ENCODE peak calls at places on chromosome 22, in six cellular contexts. I is uterus, D is ecto neural progenitor cell, F is progenitor cell of endocrine pancreas, K is HTR-8/SVneo, O is T-cell. N is an unnamed sample.

GRCh38 chr22:20430641-20431519 is 6.7 kb downstream of the SCARF2 start:
- DNase-seq in I (no peak), D (peak), F (peak), K (no peak), O (peak), N (no peak)

GRCh38 chr22:31036671-31037550 is 44.2 kb upstream of the SMTN start:
- DNase-seq in I (peak), D (no peak), F (no peak), K (peak), O (no peak), N (no peak)

GRCh38 chr22:49392247-49392646 is 435.4 kb downstream of the BRD1 start:
- DNase-seq in I (no peak), D (no peak), F (no peak), K (no peak), O (no peak), N (no peak)

GRCh38 chr22:39622881-39623367 is 52.4 kb downstream of the CACNA1I start:
- DNase-seq in I (no peak), D (peak), F (peak), K (peak), O (peak), N (no peak)

GRCh38 chr22:44369916-44370804 is 57.4 kb upstream of the SHISAL1 start:
- DNase-seq in I (no peak), D (no peak), F (no peak), K (no peak), O (no peak), N (no peak)

GRCh38 chr22:49268924-49269323 is 558.7 kb downstream of the BRD1 start:
- DNase-seq in I (no peak), D (no peak), F (no peak), K (no peak), O (no peak), N (no peak)

GRCh38 chr22:37079668-37080171 is 28.2 kb downstream of the KCTD17 start:
- DNase-seq in I (no peak), D (no peak), F (no peak), K (no peak), O (peak), N (no peak)

GRCh38 chr22:50118557-50119168 is 28.9 kb downstream of the MOV10L1 start:
- DNase-seq in I (peak), D (no peak), F (no peak), K (peak), O (no peak), N (no peak)

GRCh38 chr22:29308791-29309262 is 2.4 kb downstream of the GAS2L1 start:
- DNase-seq in I (no peak), D (no peak), F (no peak), K (no peak), O (peak), N (no peak)

GRCh38 chr22:49760630-49761571 is 66.8 kb downstream of the BRD1 start:
- DNase-seq in I (no peak), D (peak), F (peak), K (no peak), O (no peak), N (no peak)

GRCh38 chr22:46102159-46102558 is 48.2 kb upstream of the PPARA start:
- DNase-seq in I (no peak), D (no peak), F (no peak), K (no peak), O (no peak), N (no peak)

GRCh38 chr22:48488149-48488551 is 1339.5 kb downstream of the BRD1 start:
- DNase-seq in I (no peak), D (peak), F (no peak), K (no peak), O (no peak), N (no peak)

GRCh38 chr22:41352058-41352457 is 29.7 kb upstream of the TEF start:
- DNase-seq in I (no peak), D (no peak), F (no peak), K (no peak), O (no peak), N (peak)

GRCh38 chr22:30947163-30947820 is 21.3 kb downstream of the MORC2 start:
- DNase-seq in I (peak), D (peak), F (no peak), K (no peak), O (no peak), N (no peak)

GRCh38 chr22:33114570-33114969 is 56.4 kb upstream of the SYN3 start:
- DNase-seq in I (no peak), D (no peak), F (no peak), K (no peak), O (no peak), N (no peak)

GRCh38 chr22:28497188-28497587 is 182.5 kb downstream of the TTC28 start:
- DNase-seq in I (no peak), D (no peak), F (no peak), K (no peak), O (no peak), N (no peak)

GRCh38 chr22:39984750-39985149 is 10.0 kb upstream of the FAM83F start:
- DNase-seq in I (no peak), D (no peak), F (no peak), K (no peak), O (no peak), N (no peak)